ENCODE peak calls at places on chromosomes 2 and 18, in eight cellular contexts. G, C, B, J, P, M, U and Q are unnamed samples.

GRCh38 chr18:62102221-62102620 is 84.6 kb downstream of the PIGN start:
- DNase-seq in G (no peak), C (no peak), B (no peak), J (no peak), P (no peak), M (no peak), U (no peak), Q (no peak)

GRCh38 chr2:177031435-177032222 is 181.0 kb upstream of the HNRNPA3 start:
- DNase-seq in G (no peak), C (no peak), B (no peak), J (no peak), P (no peak), M (no peak), U (no peak), Q (no peak)

GRCh38 chr2:61426267-61426897 is 44.5 kb downstream of the USP34 start:
- DNase-seq in G (no peak), C (peak; percentile 52), B (peak; percentile 76), J (peak; percentile 80), P (peak; percentile 44), M (peak; percentile 27), U (peak; percentile 84), Q (no peak)

GRCh38 chr2:137975280-137976271 is 11.3 kb downstream of the HNMT start:
- DNase-seq in G (peak; percentile 67), C (no peak), B (no peak), J (no peak), P (no peak), M (no peak), U (no peak), Q (no peak)

GRCh38 chr2:232385660-232386489 is 7.3 kb downstream of the ALPP start:
- DNase-seq in G (no peak), C (no peak), B (no peak), J (no peak), P (no peak), M (peak; percentile 76), U (no peak), Q (peak; percentile 93)

GRCh38 chr18:8783335-8783993 is 78.1 kb downstream of the MTCL1 start:
- DNase-seq in G (no peak), C (no peak), B (no peak), J (no peak), P (no peak), M (no peak), U (no peak), Q (no peak)

GRCh38 chr2:218257390-218257981 is 3.3 kb upstream of the GPBAR1 start:
- DNase-seq in G (no peak), C (no peak), B (peak; percentile 69), J (peak; percentile 82), P (peak; percentile 66), M (peak; percentile 48), U (peak; percentile 87), Q (no peak)

GRCh38 chr18:14969507-14969906 is 221.5 kb downstream of the ANKRD30B start:
- DNase-seq in G (no peak), C (no peak), B (no peak), J (no peak), P (no peak), M (no peak), U (no peak), Q (no peak)

GRCh38 chr2:43486604-43487003 is 109.2 kb downstream of the THADA start:
- DNase-seq in G (no peak), C (no peak), B (no peak), J (no peak), P (no peak), M (no peak), U (no peak), Q (no peak)

GRCh38 chr2:12728221-12728777 is 11.6 kb downstream of the TRIB2 start:
- DNase-seq in G (no peak), C (no peak), B (peak; percentile 33), J (peak; percentile 68), P (peak; percentile 29), M (no peak), U (no peak), Q (no peak)

GRCh38 chr2:100962366-100963025 is 39.6 kb upstream of the RPL31 start:
- DNase-seq in G (no peak), C (no peak), B (no peak), J (no peak), P (no peak), M (no peak), U (no peak), Q (no peak)

GRCh38 chr2:72924353-72925240 is 7.3 kb downstream of the EMX1 start:
- DNase-seq in G (no peak), C (no peak), B (no peak), J (peak; percentile 35), P (peak; percentile 51), M (no peak), U (no peak), Q (no peak)

GRCh38 chr2:182372661-182373060 is 54.2 kb downstream of the PDE1A start:
- DNase-seq in G (no peak), C (peak; percentile 95), B (no peak), J (no peak), P (no peak), M (peak; percentile 86), U (no peak), Q (peak; percentile 51)

GRCh38 chr18:49904871-49905555 is 91.7 kb upstream of the ACAA2 start:
- DNase-seq in G (no peak), C (no peak), B (no peak), J (no peak), P (no peak), M (no peak), U (no peak), Q (no peak)